ENCODE peak calls at places on chromosomes 11 and 22, in nine cellular contexts. Q is NCI-H1694 treated with DMSO at 0.1 percent for 48 hours; M is astrocyte of the hippocampus; Z is GM12864; N is stimulated activated CD4-positive, alpha-beta T cell treated with anti-CD3 and anti-CD28 coated beads, TNF-alpha, amount 100 ng/mL, for 4 hours; S is amniotic epithelial cell; T is Kasumi-1; W is astrocyte of the spinal cord; Y is NCI-H1436. E is an unnamed sample.

GRCh38 chr11:60777572-60777971 is 7.6 kb upstream of the MS4A10 start:
- DNase-seq in Q (no peak), M (peak), T (no peak), W (peak), S (peak), Z (no peak), N (no peak), Y (no peak), E (peak)

GRCh38 chr11:101444164-101444563 is 139.6 kb downstream of the TRPC6 start:
- DNase-seq in S (no peak), M (peak), Y (no peak), Q (no peak), T (no peak), W (no peak), Z (no peak), N (no peak), E (no peak)

GRCh38 chr11:90874971-90875370 is 652.1 kb upstream of the CHORDC1 start:
- DNase-seq in W (no peak), Z (no peak), N (no peak), Q (no peak), S (peak), M (no peak), Y (no peak), T (no peak), E (no peak)

GRCh38 chr11:74434528-74434927 is 32.8 kb downstream of the KCNE3 start:
- DNase-seq in M (no peak), S (no peak), Z (no peak), T (no peak), Q (no peak), W (no peak), N (no peak), Y (no peak), E (no peak)

GRCh38 chr22:25177226-25177625 is 22.4 kb upstream of the CRYBB3 start:
- DNase-seq in Q (no peak), Y (no peak), N (no peak), Z (no peak), T (no peak), W (no peak), M (no peak), S (no peak), E (no peak)

GRCh38 chr11:35190804-35191348 is 51.9 kb downstream of the CD44 start:
- DNase-seq in Q (no peak), Y (no peak), T (no peak), W (no peak), Z (no peak), N (no peak), M (no peak), S (peak), E (no peak)

GRCh38 chr11:105774899-105775298 is 165.0 kb downstream of the GRIA4 start:
- DNase-seq in Q (no peak), Z (no peak), N (no peak), W (no peak), M (no peak), T (no peak), S (no peak), Y (no peak), E (no peak)

GRCh38 chr11:57249384-57250319 is 12.6 kb upstream of the APLNR start:
- DNase-seq in M (peak), Q (peak), T (peak), N (no peak), Y (peak), S (peak), W (peak), Z (no peak), E (peak)

GRCh38 chr11:35672608-35673007 is 10.0 kb downstream of the TRIM44 start:
- DNase-seq in Z (no peak), T (no peak), Q (no peak), S (no peak), N (no peak), Y (no peak), W (no peak), M (no peak), E (no peak)

GRCh38 chr11:122711362-122711761 is 55.8 kb downstream of the UBASH3B start:
- DNase-seq in Q (no peak), M (no peak), T (no peak), W (no peak), Z (no peak), Y (no peak), S (no peak), N (no peak), E (no peak)

GRCh38 chr22:42414565-42415298 is 17.5 kb downstream of the NFAM1 start:
- DNase-seq in W (no peak), S (no peak), Q (no peak), Y (no peak), N (no peak), T (no peak), Z (no peak), M (no peak), E (no peak)

GRCh38 chr22:29145321-29146072 is 60.2 kb upstream of the EMID1 start:
- DNase-seq in S (no peak), N (no peak), W (no peak), Y (no peak), Z (no peak), M (no peak), T (no peak), Q (no peak), E (no peak)

GRCh38 chr11:75931124-75931523 is 116.1 kb downstream of the UVRAG start:
- DNase-seq in T (no peak), N (no peak), M (no peak), Z (no peak), Q (no peak), Y (no peak), S (peak), W (peak), E (no peak)

GRCh38 chr11:125945797-125946520 is at the start of gene VSIG10L2:
- DNase-seq in Y (no peak), M (no peak), Q (no peak), S (no peak), T (no peak), W (no peak), Z (no peak), N (no peak), E (no peak)

GRCh38 chr11:40037005-40037404 is 1422.4 kb downstream of the LRRC4C start:
- DNase-seq in Z (no peak), Q (no peak), W (no peak), M (peak), T (no peak), N (no peak), Y (no peak), S (no peak), E (no peak)

GRCh38 chr11:122733301-122733686 is 77.8 kb downstream of the UBASH3B start:
- DNase-seq in N (no peak), S (peak), Q (no peak), M (peak), Z (no peak), W (peak), T (no peak), Y (no peak), E (no peak)

GRCh38 chr22:38948181-38948940 is 9.0 kb upstream of the APOBEC3A start:
- DNase-seq in Q (no peak), N (no peak), M (no peak), S (no peak), Z (no peak), Y (no peak), W (no peak), T (no peak), E (no peak)

GRCh38 chr22:39226353-39226752 is 18.4 kb downstream of the PDGFB start:
- DNase-seq in Y (no peak), Z (no peak), M (no peak), T (no peak), Q (no peak), S (no peak), W (no peak), N (no peak), E (no peak)

GRCh38 chr22:25380141-25380747 is 160.8 kb downstream of the CRYBB2 start:
- DNase-seq in W (no peak), M (no peak), Q (no peak), N (no peak), T (no peak), S (no peak), Z (no peak), Y (no peak), E (no peak)

GRCh38 chr11:74023291-74023690 is 14.4 kb upstream of the UCP3 start:
- DNase-seq in Y (no peak), Q (no peak), N (no peak), Z (no peak), M (no peak), W (no peak), S (no peak), T (peak), E (no peak)

GRCh38 chr11:36089920-36090319 is 146.1 kb downstream of the LDLRAD3 start:
- DNase-seq in Q (no peak), T (no peak), S (no peak), W (no peak), N (no peak), Y (no peak), M (no peak), Z (no peak), E (no peak)

GRCh38 chr11:72140661-72141060 is 5.1 kb downstream of the FOLR3 start:
- DNase-seq in Z (no peak), M (no peak), S (no peak), Q (no peak), T (no peak), W (no peak), Y (no peak), N (no peak), E (no peak)

GRCh38 chr11:122517403-122518379 is 137.8 kb upstream of the UBASH3B start:
- DNase-seq in T (no peak), Y (no peak), Q (no peak), S (peak), Z (no peak), N (no peak), W (peak), M (no peak), E (no peak)

GRCh38 chr11:111554532-111554931 is 14.0 kb downstream of the LAYN start:
- DNase-seq in Q (no peak), Y (no peak), Z (no peak), M (no peak), W (no peak), N (no peak), S (no peak), T (no peak), E (no peak)

GRCh38 chr11:59283825-59284772 is 71.4 kb upstream of the MPEG1 start:
- DNase-seq in M (peak), Y (peak), N (peak), S (peak), Q (peak), Z (peak), T (peak), W (peak), E (peak)

GRCh38 chr11:11895672-11896071 is 53.9 kb downstream of the USP47 start:
- DNase-seq in N (no peak), Q (no peak), T (peak), W (no peak), S (peak), Y (no peak), Z (no peak), M (no peak), E (no peak)

GRCh38 chr22:45671783-45672563 is at the start of gene ATXN10:
- DNase-seq in W (peak), T (peak), Y (peak), Z (no peak), N (peak), S (peak), Q (peak), M (peak), E (no peak)

GRCh38 chr22:27475548-27475897 is 326.0 kb downstream of the MN1 start:
- DNase-seq in T (no peak), N (no peak), Z (no peak), Y (no peak), M (no peak), W (no peak), S (peak), Q (no peak), E (no peak)

GRCh38 chr11:76669901-76670474 is 559 bp downstream of the LRRC32 start:
- DNase-seq in Q (no peak), Y (no peak), W (peak), M (peak), S (peak), N (no peak), Z (no peak), T (no peak), E (no peak)

GRCh38 chr11:22163394-22163797 is 29.5 kb upstream of the ANO5 start:
- DNase-seq in T (peak), W (no peak), M (peak), S (peak), Z (peak), Q (no peak), Y (no peak), N (no peak), E (no peak)

GRCh38 chr11:125337836-125338235 is 158.2 kb downstream of the FEZ1 start:
- DNase-seq in T (no peak), Y (no peak), Q (no peak), W (peak), M (no peak), S (no peak), Z (no peak), N (no peak), E (no peak)

GRCh38 chr11:2392241-2392959 is 8.2 kb upstream of the TSSC4 start:
- DNase-seq in N (no peak), Y (no peak), W (no peak), Q (no peak), S (no peak), T (no peak), Z (no peak), M (no peak), E (no peak)

GRCh38 chr22:50622723-50623327 is 5.1 kb downstream of the ARSA start:
- DNase-seq in N (no peak), Q (no peak), M (no peak), T (no peak), Z (no peak), S (no peak), W (no peak), Y (peak), E (no peak)

GRCh38 chr22:36757608-36758220 is 18.2 kb downstream of the IFT27 start:
- DNase-seq in S (peak), Q (peak), T (peak), Y (peak), Z (peak), M (peak), N (peak), W (peak), E (peak)

GRCh38 chr11:9982796-9983579 is 311.0 kb downstream of the SBF2 start:
- DNase-seq in Q (no peak), Z (no peak), Y (no peak), M (peak), T (no peak), N (no peak), W (peak), S (peak), E (peak)

GRCh38 chr22:45998638-45999378 is 21.8 kb upstream of the WNT7B start:
- DNase-seq in T (no peak), M (no peak), N (no peak), Q (no peak), Y (no peak), S (no peak), W (no peak), Z (no peak), E (no peak)

GRCh38 chr11:40118780-40119179 is 1340.7 kb downstream of the LRRC4C start:
- DNase-seq in S (no peak), W (no peak), T (no peak), Q (no peak), N (no peak), Z (no peak), Y (no peak), M (no peak), E (no peak)

GRCh38 chr22:46407748-46408147 is 72.2 kb downstream of the TRMU start:
- DNase-seq in Q (no peak), Y (no peak), Z (no peak), N (no peak), S (no peak), T (no peak), M (no peak), W (no peak), E (no peak)

GRCh38 chr11:86784247-86784681 is 16.1 kb upstream of the PRSS23 start:
- DNase-seq in Q (no peak), T (no peak), W (peak), N (no peak), M (no peak), Z (no peak), S (no peak), Y (no peak), E (no peak)